ENCODE peak calls at places on chromosomes 3 and 15, in eight cellular contexts. W, V, Y, Q, J, L, P and O are unnamed samples. For H3K9me3 and H3K4me1, the result is how much of the 10 kb centered on the place peaks cover.

GRCh38 chr3:184160456-184160855 is 5.3 kb downstream of the DVL3 start:
- DNase-seq in W (no peak), V (no peak), Y (no peak), Q (no peak), J (no peak), L (no peak), P (peak), O (no peak)

GRCh38 chr3:195226445-195226844 is 44.5 kb downstream of the XXYLT1 start:
- DNase-seq in W (peak), V (peak), Y (no peak), Q (no peak), J (no peak), L (no peak), P (no peak), O (no peak)

GRCh38 chr15:93432474-93432873 is 343.5 kb upstream of the RGMA start:
- DNase-seq in W (no peak), V (no peak), Y (no peak), Q (no peak), J (no peak), L (no peak), P (no peak), O (peak)

GRCh38 chr3:142958707-142959106 is 4.8 kb downstream of the PAQR9 start:
- DNase-seq in W (no peak), V (no peak), Y (no peak), Q (no peak), J (no peak), L (no peak), P (peak), O (no peak)

GRCh38 chr15:48643776-48644497 is 1.6 kb downstream of the FBN1 start:
- DNase-seq in W (no peak), V (no peak), Y (no peak), Q (no peak), J (no peak), L (no peak), P (no peak), O (no peak)

GRCh38 chr3:182435860-182436259 is 357.4 kb upstream of the ATP11B start:
- DNase-seq in W (no peak), V (no peak), Y (no peak), Q (no peak), J (no peak), L (no peak), P (no peak), O (no peak)

GRCh38 chr15:67415186-67415585 is 105.7 kb upstream of the C15orf61 start:
- DNase-seq in W (no peak), V (no peak), Y (no peak), Q (no peak), J (no peak), L (no peak), P (no peak), O (no peak)

GRCh38 chr15:98177950-98178848 is 217.7 kb downstream of the ARRDC4 start:
- DNase-seq in W (no peak), V (no peak), Y (peak), Q (no peak), J (peak), L (peak), P (peak), O (no peak)

GRCh38 chr3:63625161-63625560 is 27.3 kb upstream of the SNTN start:
- DNase-seq in W (no peak), V (no peak), Y (no peak), Q (no peak), J (no peak), L (no peak), P (peak), O (no peak)

GRCh38 chr3:49198161-49198560 is 26.8 kb downstream of the KLHDC8B start:
- DNase-seq in W (no peak), V (no peak), Y (no peak), Q (no peak), J (no peak), L (no peak), P (no peak), O (no peak)

GRCh38 chr3:11736136-11736833 is 92.6 kb upstream of the VGLL4 start:
- DNase-seq in W (no peak), V (no peak), Y (no peak), Q (no peak), J (no peak), L (no peak), P (no peak), O (no peak)

GRCh38 chr3:21170964-21171363 is 580.0 kb downstream of the ZNF385D start:
- DNase-seq in W (no peak), V (no peak), Y (no peak), Q (no peak), J (no peak), L (no peak), P (no peak), O (no peak)

GRCh38 chr3:130915567-130916292 is 21.8 kb downstream of the ATP2C1 start:
- DNase-seq in W (no peak), V (no peak), Y (no peak), Q (no peak), J (no peak), L (no peak), P (no peak), O (no peak)

GRCh38 chr15:82548700-82549099 is 8.4 kb upstream of the RPS17 start:
- DNase-seq in W (no peak), V (no peak), Y (no peak), Q (no peak), J (no peak), L (no peak), P (peak), O (no peak)

DNA sequence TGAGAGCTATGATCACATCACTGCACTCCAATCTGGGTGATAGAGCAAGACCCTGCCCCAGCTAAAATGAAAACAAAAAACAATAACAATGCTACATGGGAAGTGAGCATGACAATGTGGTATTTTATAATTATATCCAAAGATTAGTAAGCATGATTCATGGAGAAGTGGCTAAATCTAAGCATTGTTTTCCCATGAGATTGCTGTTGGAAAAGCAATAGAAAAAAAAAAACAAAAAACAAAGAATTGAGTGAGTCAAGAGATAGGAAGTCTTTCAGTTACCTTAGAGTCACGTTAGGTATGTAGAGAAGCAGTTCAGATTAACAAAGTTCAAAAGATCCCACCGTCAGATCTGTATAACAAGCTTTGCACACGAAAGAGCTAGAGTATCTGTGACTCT is 210.3 kb upstream of the CNTN6 start:
- DNase-seq in W (no peak), V (no peak), Y (no peak), Q (no peak), J (no peak), L (no peak), P (no peak), O (no peak)
- H3K9me3 ChIP-seq in W (under half), V (under half), Y (under half), Q (under half), J (under half), L (under half), P (under half), O (under half)

GRCh38 chr3:165749817-165750216 is 87.4 kb downstream of the BCHE start:
- DNase-seq in W (no peak), V (no peak), Y (no peak), Q (no peak), J (no peak), L (no peak), P (no peak), O (no peak)

GRCh38 chr3:165751654-165752053 is 85.6 kb downstream of the BCHE start:
- DNase-seq in W (no peak), V (no peak), Y (no peak), Q (no peak), J (no peak), L (no peak), P (no peak), O (no peak)

GRCh38 chr3:165748094-165748493 is 89.1 kb downstream of the BCHE start:
- DNase-seq in W (no peak), V (no peak), Y (no peak), Q (no peak), J (no peak), L (no peak), P (no peak), O (no peak)

GRCh38 chr3:165746874-165747273 is 90.3 kb downstream of the BCHE start:
- DNase-seq in W (no peak), V (no peak), Y (no peak), Q (no peak), J (no peak), L (no peak), P (no peak), O (no peak)

DNA sequence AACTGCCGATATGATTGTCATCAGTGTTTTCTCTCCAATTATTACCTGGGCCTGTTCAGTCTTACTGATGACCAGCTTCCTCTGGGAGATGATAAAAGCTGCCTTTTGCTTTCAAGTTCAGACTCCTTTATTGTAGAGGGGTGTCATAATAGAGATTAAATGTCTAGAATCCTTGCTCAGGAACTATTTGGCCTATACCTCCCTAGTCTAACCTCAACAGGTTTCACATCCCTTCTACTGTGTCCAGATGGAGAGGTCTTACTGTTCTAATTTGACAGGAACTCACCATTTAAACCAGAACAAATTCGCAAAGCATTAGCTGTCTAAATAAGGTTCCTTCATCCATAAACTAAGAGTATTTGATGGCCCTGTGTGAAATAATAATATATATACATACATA is 88.0 kb downstream of the BCHE start:
- DNase-seq in W (no peak), V (no peak), Y (no peak), Q (no peak), J (no peak), L (no peak), P (no peak), O (no peak)
- H3K4me1 ChIP-seq in W (under half), V (under half), Y (under half), Q (under half), J (under half), L (under half), P (under half), O (under half)

GRCh38 chr15:99634576-99634975 is 68.8 kb downstream of the MEF2A start:
- DNase-seq in W (no peak), V (no peak), Y (no peak), Q (no peak), J (no peak), L (no peak), P (no peak), O (no peak)
- H3K9me3 ChIP-seq in W (under half), V (under half), Y (under half), Q (under half), J (under half), L (under half), P (under half), O (under half)

GRCh38 chr15:31236184-31237041 is 90.2 kb upstream of the KLF13 start:
- DNase-seq in W (peak), V (peak), Y (peak), Q (peak), J (peak), L (peak), P (peak), O (peak)

GRCh38 chr15:31237042-31237324 is 89.7 kb upstream of the KLF13 start:
- DNase-seq in W (no peak), V (no peak), Y (no peak), Q (no peak), J (no peak), L (no peak), P (no peak), O (no peak)

GRCh38 chr15:31235298-31236183 is 91.1 kb upstream of the KLF13 start:
- DNase-seq in W (peak), V (peak), Y (no peak), Q (peak), J (no peak), L (peak), P (no peak), O (no peak)

GRCh38 chr15:31238369-31238768 is 88.3 kb upstream of the KLF13 start:
- DNase-seq in W (no peak), V (no peak), Y (no peak), Q (no peak), J (no peak), L (no peak), P (no peak), O (no peak)

DNA sequence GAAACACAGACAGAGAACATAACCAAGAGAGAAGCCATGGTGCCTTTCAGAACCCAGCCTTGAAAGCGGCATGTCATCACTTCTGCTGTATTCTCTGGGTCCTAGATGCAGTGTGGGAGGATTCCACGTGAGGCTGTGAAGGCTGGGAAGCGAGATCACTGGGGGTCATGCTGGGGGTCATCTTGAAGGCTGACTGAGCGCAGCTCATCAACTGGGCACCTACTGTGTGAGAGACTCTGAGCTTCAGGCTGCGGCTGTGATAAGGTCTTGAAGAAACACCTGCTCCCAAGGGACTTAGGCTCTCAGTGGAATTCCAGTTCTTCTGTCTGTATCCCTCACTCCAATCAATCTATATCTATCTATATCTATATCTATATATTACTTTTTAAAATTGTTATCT is 91.8 kb upstream of the KLF13 start:
- DNase-seq in W (no peak), V (no peak), Y (no peak), Q (no peak), J (no peak), L (no peak), P (no peak), O (no peak)
- H3K4me1 ChIP-seq in W (under half), V (under half), Y (under half), Q (under half), J (under half), L (under half), P (under half), O (under half)

GRCh38 chr3:93930041-93930440 is 43.7 kb downstream of the PROS1 start:
- DNase-seq in W (no peak), V (no peak), Y (no peak), Q (no peak), J (no peak), L (no peak), P (no peak), O (no peak)

GRCh38 chr3:93924491-93924890 is 49.2 kb downstream of the PROS1 start:
- DNase-seq in W (no peak), V (no peak), Y (no peak), Q (no peak), J (no peak), L (no peak), P (no peak), O (no peak)
- H3K9me3 ChIP-seq in W (under half), V (under half), Y (under half), Q (under half), J (under half), L (under half), P (under half), O (under half)

GRCh38 chr3:123311201-123311600 is 109.5 kb downstream of the SEC22A start:
- DNase-seq in W (no peak), V (no peak), Y (no peak), Q (no peak), J (no peak), L (no peak), P (no peak), O (no peak)
- H3K4me1 ChIP-seq in W (under half), V (under half), Y (under half), Q (under half), J (under half), L (under half), P (under half), O (under half)

GRCh38 chr3:6743067-6743720 is 117.7 kb upstream of the GRM7 start:
- DNase-seq in W (no peak), V (no peak), Y (no peak), Q (no peak), J (no peak), L (no peak), P (no peak), O (no peak)

GRCh38 chr3:6737223-6737994 is 123.5 kb upstream of the GRM7 start:
- DNase-seq in W (no peak), V (no peak), Y (no peak), Q (no peak), J (no peak), L (no peak), P (no peak), O (no peak)

GRCh38 chr3:6734395-6734746 is 126.5 kb upstream of the GRM7 start:
- DNase-seq in W (no peak), V (no peak), Y (no peak), Q (no peak), J (no peak), L (no peak), P (no peak), O (no peak)

GRCh38 chr3:6736781-6737180 is 124.1 kb upstream of the GRM7 start:
- DNase-seq in W (no peak), V (no peak), Y (no peak), Q (no peak), J (no peak), L (no peak), P (no peak), O (no peak)

DNA sequence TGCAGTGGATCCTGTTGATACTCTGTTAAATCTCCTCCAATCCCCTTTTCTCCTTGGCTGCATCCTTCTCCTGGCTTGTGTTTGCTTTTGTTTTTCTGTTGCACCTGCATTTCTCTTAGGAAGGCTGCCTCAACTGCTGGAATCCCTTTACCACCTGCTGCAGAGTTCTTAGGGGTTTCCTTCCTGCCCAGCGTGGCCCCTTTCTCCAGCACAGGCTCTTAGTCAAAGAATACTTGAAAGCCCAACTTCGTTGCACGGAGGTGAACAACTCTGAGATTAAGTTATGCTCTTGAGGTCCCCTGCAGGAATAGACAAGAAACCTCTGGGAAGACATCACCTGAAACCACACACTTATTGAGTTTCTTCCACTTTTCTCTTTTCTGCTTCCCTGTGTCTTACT is 121.6 kb upstream of the GRM7 start:
- DNase-seq in W (no peak), V (no peak), Y (no peak), Q (no peak), J (no peak), L (no peak), P (no peak), O (no peak)
- H3K9me3 ChIP-seq in W (under half), V (under half), Y (under half), Q (under half), J (under half), L (under half), P (under half), O (under half)

GRCh38 chr3:70072180-70072579 is 72.6 kb downstream of the SAMMSON start:
- DNase-seq in W (no peak), V (no peak), Y (no peak), Q (no peak), J (peak), L (no peak), P (no peak), O (no peak)

GRCh38 chr3:70071138-70071537 is 71.6 kb downstream of the SAMMSON start:
- DNase-seq in W (no peak), V (no peak), Y (no peak), Q (no peak), J (no peak), L (no peak), P (no peak), O (no peak)

GRCh38 chr3:70069557-70069956 is 70.0 kb downstream of the SAMMSON start:
- DNase-seq in W (no peak), V (no peak), Y (no peak), Q (no peak), J (no peak), L (no peak), P (no peak), O (no peak)

GRCh38 chr3:70076394-70076793 is 76.9 kb downstream of the SAMMSON start:
- DNase-seq in W (no peak), V (no peak), Y (no peak), Q (no peak), J (no peak), L (no peak), P (no peak), O (no peak)

GRCh38 chr3:70072754-70073153 is 73.2 kb downstream of the SAMMSON start:
- DNase-seq in W (no peak), V (no peak), Y (no peak), Q (no peak), J (no peak), L (no peak), P (no peak), O (no peak)
- H3K4me1 ChIP-seq in W (under half), V (under half), Y (under half), Q (under half), J (under half), L (under half), P (under half), O (under half)

GRCh38 chr3:43340403-43340802 is 54.1 kb downstream of the SNRK start:
- DNase-seq in W (no peak), V (no peak), Y (no peak), Q (no peak), J (no peak), L (no peak), P (no peak), O (no peak)

GRCh38 chr3:43338295-43338694 is 52.0 kb downstream of the SNRK start:
- DNase-seq in W (no peak), V (no peak), Y (no peak), Q (no peak), J (no peak), L (no peak), P (peak), O (no peak)

GRCh38 chr3:43330981-43331380 is 44.6 kb downstream of the SNRK start:
- DNase-seq in W (no peak), V (no peak), Y (no peak), Q (no peak), J (no peak), L (no peak), P (peak), O (no peak)

GRCh38 chr3:43341788-43342187 is 55.4 kb downstream of the SNRK start:
- DNase-seq in W (no peak), V (no peak), Y (no peak), Q (no peak), J (no peak), L (no peak), P (no peak), O (no peak)

GRCh38 chr3:43335799-43336198 is 49.5 kb downstream of the SNRK start:
- DNase-seq in W (no peak), V (no peak), Y (no peak), Q (no peak), J (no peak), L (no peak), P (no peak), O (no peak)
- H3K9me3 ChIP-seq in W (under half), V (under half), Y (under half), Q (under half), J (under half), L (under half), P (under half), O (under half)

DNA sequence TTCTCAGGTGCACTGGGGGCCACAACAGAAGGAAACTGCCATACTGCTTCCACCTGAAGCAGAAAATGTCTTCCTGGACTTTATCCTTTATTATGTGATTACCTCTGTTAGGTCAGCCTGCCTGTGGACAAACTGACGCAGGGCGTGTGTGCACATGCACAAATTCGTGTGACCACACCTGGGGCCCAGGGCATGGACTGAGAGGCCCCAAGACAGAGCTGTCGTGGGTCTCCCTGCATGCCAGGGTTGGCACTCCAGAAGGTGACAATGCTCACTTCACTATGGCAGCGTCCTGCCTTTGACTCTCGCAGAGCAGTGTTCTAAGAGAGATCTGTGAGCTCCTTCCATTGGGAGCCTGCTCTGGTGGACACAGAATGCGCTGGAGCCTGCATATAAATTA is 34.5 kb downstream of the CCDC12 start:
- DNase-seq in W (peak), V (no peak), Y (no peak), Q (no peak), J (no peak), L (no peak), P (no peak), O (no peak)
- H3K4me1 ChIP-seq in W (under half), V (half or more), Y (under half), Q (half or more), J (under half), L (half or more), P (under half), O (half or more)